ENCODE peak calls at places on chromosomes 3 and 15, in nine cellular contexts. One of them, this sample, is unnamed.

GRCh38 chr3:126300761-126301481 is 56.3 kb downstream of the KLF15 start:
- DNase-seq in PC-3: no peak
- DNase-seq in NCI-H460: no peak
- DNase-seq in hypothalamus: no peak
- DNase-seq in activated CD4-positive, CD25-positive, alpha-beta regulatory T cell: no peak
- DNase-seq in glomerular endothelial cell: no peak
- DNase-seq in activated T-helper 1 cell treated with Interleukin-2 at 50 U/mL for 16 hours: no peak
- DNase-seq in kidney glomerular epithelial cell: no peak
- DNase-seq in M059J: peak; percentile 76
- DNase-seq in this sample: no peak

GRCh38 chr15:99141943-99142342 is 37.1 kb downstream of the SYNM start:
- DNase-seq in NCI-H460: no peak
- DNase-seq in activated CD4-positive, CD25-positive, alpha-beta regulatory T cell: no peak
- DNase-seq in glomerular endothelial cell: no peak
- DNase-seq in hypothalamus: no peak
- DNase-seq in kidney glomerular epithelial cell: no peak
- DNase-seq in M059J: no peak
- DNase-seq in PC-3: no peak
- DNase-seq in activated T-helper 1 cell treated with Interleukin-2 at 50 U/mL for 16 hours: no peak
- DNase-seq in this sample: no peak

GRCh38 chr15:78146437-78147154 is 2.6 kb upstream of the IDH3A start:
- DNase-seq in activated CD4-positive, CD25-positive, alpha-beta regulatory T cell: no peak
- DNase-seq in hypothalamus: no peak
- DNase-seq in M059J: no peak
- DNase-seq in kidney glomerular epithelial cell: no peak
- DNase-seq in glomerular endothelial cell: no peak
- DNase-seq in activated T-helper 1 cell treated with Interleukin-2 at 50 U/mL for 16 hours: no peak
- DNase-seq in PC-3: no peak
- DNase-seq in NCI-H460: no peak
- DNase-seq in this sample: no peak

GRCh38 chr3:46100812-46101211 is 73.5 kb upstream of the XCR1 start:
- DNase-seq in glomerular endothelial cell: no peak
- DNase-seq in kidney glomerular epithelial cell: no peak
- DNase-seq in PC-3: no peak
- DNase-seq in hypothalamus: no peak
- DNase-seq in activated CD4-positive, CD25-positive, alpha-beta regulatory T cell: no peak
- DNase-seq in activated T-helper 1 cell treated with Interleukin-2 at 50 U/mL for 16 hours: no peak
- DNase-seq in NCI-H460: no peak
- DNase-seq in M059J: no peak
- DNase-seq in this sample: no peak

GRCh38 chr15:35506272-35506870 is 39.6 kb downstream of the DPH6 start:
- DNase-seq in activated CD4-positive, CD25-positive, alpha-beta regulatory T cell: no peak
- DNase-seq in activated T-helper 1 cell treated with Interleukin-2 at 50 U/mL for 16 hours: no peak
- DNase-seq in NCI-H460: no peak
- DNase-seq in glomerular endothelial cell: no peak
- DNase-seq in hypothalamus: no peak
- DNase-seq in M059J: no peak
- DNase-seq in kidney glomerular epithelial cell: no peak
- DNase-seq in PC-3: peak; percentile 16
- DNase-seq in this sample: no peak

GRCh38 chr3:49616061-49616460 is 58.1 kb upstream of the APEH start:
- DNase-seq in PC-3: no peak
- DNase-seq in hypothalamus: no peak
- DNase-seq in activated CD4-positive, CD25-positive, alpha-beta regulatory T cell: no peak
- DNase-seq in activated T-helper 1 cell treated with Interleukin-2 at 50 U/mL for 16 hours: no peak
- DNase-seq in kidney glomerular epithelial cell: no peak
- DNase-seq in M059J: no peak
- DNase-seq in glomerular endothelial cell: no peak
- DNase-seq in NCI-H460: no peak
- DNase-seq in this sample: no peak

GRCh38 chr3:77898621-77899020 is 858.7 kb downstream of the ROBO2 start:
- DNase-seq in activated CD4-positive, CD25-positive, alpha-beta regulatory T cell: no peak
- DNase-seq in glomerular endothelial cell: no peak
- DNase-seq in activated T-helper 1 cell treated with Interleukin-2 at 50 U/mL for 16 hours: no peak
- DNase-seq in PC-3: peak; percentile 32
- DNase-seq in NCI-H460: no peak
- DNase-seq in M059J: no peak
- DNase-seq in kidney glomerular epithelial cell: no peak
- DNase-seq in hypothalamus: no peak
- DNase-seq in this sample: no peak

GRCh38 chr3:101902041-101902440 is 52.7 kb downstream of the NFKBIZ start:
- DNase-seq in kidney glomerular epithelial cell: peak; percentile 96
- DNase-seq in activated T-helper 1 cell treated with Interleukin-2 at 50 U/mL for 16 hours: no peak
- DNase-seq in M059J: peak; percentile 96
- DNase-seq in activated CD4-positive, CD25-positive, alpha-beta regulatory T cell: no peak
- DNase-seq in PC-3: peak; percentile 69
- DNase-seq in glomerular endothelial cell: no peak
- DNase-seq in hypothalamus: no peak
- DNase-seq in NCI-H460: peak; percentile 31
- DNase-seq in this sample: no peak

GRCh38 chr3:171005648-171006047 is 20.9 kb downstream of the SLC2A2 start:
- DNase-seq in hypothalamus: no peak
- DNase-seq in activated CD4-positive, CD25-positive, alpha-beta regulatory T cell: no peak
- DNase-seq in M059J: peak; percentile 37
- DNase-seq in PC-3: no peak
- DNase-seq in glomerular endothelial cell: no peak
- DNase-seq in activated T-helper 1 cell treated with Interleukin-2 at 50 U/mL for 16 hours: no peak
- DNase-seq in kidney glomerular epithelial cell: no peak
- DNase-seq in NCI-H460: no peak
- DNase-seq in this sample: no peak

GRCh38 chr3:175102161-175102560 is 243.0 kb downstream of the NAALADL2 start:
- DNase-seq in PC-3: no peak
- DNase-seq in NCI-H460: no peak
- DNase-seq in hypothalamus: no peak
- DNase-seq in M059J: no peak
- DNase-seq in activated CD4-positive, CD25-positive, alpha-beta regulatory T cell: no peak
- DNase-seq in kidney glomerular epithelial cell: no peak
- DNase-seq in activated T-helper 1 cell treated with Interleukin-2 at 50 U/mL for 16 hours: no peak
- DNase-seq in glomerular endothelial cell: no peak
- DNase-seq in this sample: no peak

GRCh38 chr3:13451301-13451673 is 28.8 kb upstream of the HDAC11 start:
- DNase-seq in glomerular endothelial cell: peak; percentile 0
- DNase-seq in PC-3: peak; percentile 61
- DNase-seq in kidney glomerular epithelial cell: peak; percentile 44
- DNase-seq in activated T-helper 1 cell treated with Interleukin-2 at 50 U/mL for 16 hours: no peak
- DNase-seq in NCI-H460: peak; percentile 5
- DNase-seq in M059J: peak; percentile 66
- DNase-seq in hypothalamus: no peak
- DNase-seq in activated CD4-positive, CD25-positive, alpha-beta regulatory T cell: no peak
- DNase-seq in this sample: peak; percentile 35

GRCh38 chr15:80615783-80616391 is 79.2 kb upstream of the ABHD17C start:
- DNase-seq in NCI-H460: no peak
- DNase-seq in kidney glomerular epithelial cell: no peak
- DNase-seq in glomerular endothelial cell: peak; percentile 25
- DNase-seq in hypothalamus: no peak
- DNase-seq in activated T-helper 1 cell treated with Interleukin-2 at 50 U/mL for 16 hours: no peak
- DNase-seq in M059J: peak; percentile 79
- DNase-seq in PC-3: peak; percentile 7
- DNase-seq in activated CD4-positive, CD25-positive, alpha-beta regulatory T cell: no peak
- DNase-seq in this sample: no peak

GRCh38 chr3:63824309-63824708 is 5.2 kb downstream of the C3orf49 start:
- DNase-seq in PC-3: peak; percentile 66
- DNase-seq in activated T-helper 1 cell treated with Interleukin-2 at 50 U/mL for 16 hours: no peak
- DNase-seq in activated CD4-positive, CD25-positive, alpha-beta regulatory T cell: no peak
- DNase-seq in NCI-H460: peak; percentile 69
- DNase-seq in M059J: peak; percentile 42
- DNase-seq in glomerular endothelial cell: peak; percentile 9
- DNase-seq in kidney glomerular epithelial cell: no peak
- DNase-seq in hypothalamus: no peak
- DNase-seq in this sample: no peak

GRCh38 chr15:77537006-77537405 is 95.7 kb downstream of the LINGO1 start:
- DNase-seq in glomerular endothelial cell: no peak
- DNase-seq in activated CD4-positive, CD25-positive, alpha-beta regulatory T cell: no peak
- DNase-seq in M059J: no peak
- DNase-seq in kidney glomerular epithelial cell: no peak
- DNase-seq in PC-3: no peak
- DNase-seq in activated T-helper 1 cell treated with Interleukin-2 at 50 U/mL for 16 hours: no peak
- DNase-seq in NCI-H460: no peak
- DNase-seq in hypothalamus: no peak
- DNase-seq in this sample: no peak

GRCh38 chr3:194826594-194826993 is 140.9 kb downstream of the FAM43A start:
- DNase-seq in M059J: no peak
- DNase-seq in activated T-helper 1 cell treated with Interleukin-2 at 50 U/mL for 16 hours: no peak
- DNase-seq in kidney glomerular epithelial cell: no peak
- DNase-seq in glomerular endothelial cell: no peak
- DNase-seq in PC-3: no peak
- DNase-seq in hypothalamus: no peak
- DNase-seq in NCI-H460: no peak
- DNase-seq in activated CD4-positive, CD25-positive, alpha-beta regulatory T cell: no peak
- DNase-seq in this sample: no peak

GRCh38 chr3:155956508-155957411 is 86.3 kb downstream of the GMPS start:
- DNase-seq in kidney glomerular epithelial cell: no peak
- DNase-seq in activated T-helper 1 cell treated with Interleukin-2 at 50 U/mL for 16 hours: no peak
- DNase-seq in PC-3: no peak
- DNase-seq in glomerular endothelial cell: no peak
- DNase-seq in NCI-H460: no peak
- DNase-seq in hypothalamus: no peak
- DNase-seq in activated CD4-positive, CD25-positive, alpha-beta regulatory T cell: no peak
- DNase-seq in M059J: no peak
- DNase-seq in this sample: no peak

GRCh38 chr15:93037341-93038063 is 51.5 kb downstream of the RGMA start:
- DNase-seq in activated T-helper 1 cell treated with Interleukin-2 at 50 U/mL for 16 hours: no peak
- DNase-seq in activated CD4-positive, CD25-positive, alpha-beta regulatory T cell: no peak
- DNase-seq in glomerular endothelial cell: no peak
- DNase-seq in hypothalamus: no peak
- DNase-seq in M059J: peak; percentile 12
- DNase-seq in kidney glomerular epithelial cell: no peak
- DNase-seq in PC-3: no peak
- DNase-seq in NCI-H460: no peak
- DNase-seq in this sample: no peak

GRCh38 chr3:127652246-127652995 is 20.3 kb upstream of the ABTB1 start:
- DNase-seq in activated T-helper 1 cell treated with Interleukin-2 at 50 U/mL for 16 hours: no peak
- DNase-seq in hypothalamus: no peak
- DNase-seq in PC-3: peak; percentile 64
- DNase-seq in kidney glomerular epithelial cell: peak; percentile 49
- DNase-seq in glomerular endothelial cell: peak; percentile 22
- DNase-seq in NCI-H460: peak; percentile 41
- DNase-seq in activated CD4-positive, CD25-positive, alpha-beta regulatory T cell: no peak
- DNase-seq in M059J: peak; percentile 62
- DNase-seq in this sample: peak; percentile 44

This sample was measured in activated naive CD8-positive, alpha-beta T cell treated with anti-CD3 and anti-CD28 coated beads, Interleukin-2, amount 50 U/mL, for 24 hours.